ENCODE peak calls at places on chromosome 2, in eight cellular contexts. One of them, this sample, is unnamed. For H3K4me1, the result is how much of the 10 kb centered on the place peaks cover.

GRCh38 chr2:113887393-113887792 is 2.5 kb upstream of the ACTR3 start:
- DNase-seq in hepatocyte: no peak
- DNase-seq in psoas muscle: no peak
- DNase-seq in HCT116: no peak
- DNase-seq in fibroblast of lung: no peak
- DNase-seq in PC-3: no peak
- DNase-seq in PC-9: no peak
- DNase-seq in breast epithelium: no peak
- DNase-seq in this sample: no peak

GRCh38 chr2:112137516-112138142 is 556 bp upstream of the FBLN7 start:
- DNase-seq in PC-9: peak
- DNase-seq in HCT116: no peak
- DNase-seq in fibroblast of lung: no peak
- DNase-seq in hepatocyte: no peak
- DNase-seq in breast epithelium: no peak
- DNase-seq in psoas muscle: no peak
- DNase-seq in PC-3: peak
- DNase-seq in this sample: no peak

GRCh38 chr2:61834893-61835292 is 19.0 kb downstream of the FAM161A start:
- DNase-seq in PC-9: no peak
- DNase-seq in PC-3: no peak
- DNase-seq in breast epithelium: no peak
- DNase-seq in hepatocyte: no peak
- DNase-seq in psoas muscle: no peak
- DNase-seq in HCT116: no peak
- DNase-seq in fibroblast of lung: no peak
- DNase-seq in this sample: no peak

GRCh38 chr2:229920011-229920781 is 1.6 kb downstream of the TRIP12 start:
- DNase-seq in PC-3: no peak
- DNase-seq in psoas muscle: no peak
- DNase-seq in hepatocyte: peak
- DNase-seq in HCT116: no peak
- DNase-seq in breast epithelium: no peak
- DNase-seq in PC-9: no peak
- DNase-seq in fibroblast of lung: peak
- DNase-seq in this sample: no peak

GRCh38 chr2:166115589-166115988 is 12.2 kb downstream of the SCN1A start:
- DNase-seq in psoas muscle: no peak
- DNase-seq in breast epithelium: no peak
- DNase-seq in PC-3: no peak
- DNase-seq in PC-9: no peak
- DNase-seq in hepatocyte: no peak
- DNase-seq in fibroblast of lung: no peak
- DNase-seq in HCT116: no peak
- DNase-seq in this sample: no peak

GRCh38 chr2:176126929-176127768 is 2.4 kb upstream of the HOXD8 start:
- DNase-seq in fibroblast of lung: peak
- DNase-seq in PC-9: peak
- DNase-seq in HCT116: no peak
- DNase-seq in psoas muscle: no peak
- DNase-seq in breast epithelium: no peak
- DNase-seq in PC-3: peak
- DNase-seq in hepatocyte: peak
- DNase-seq in this sample: no peak

GRCh38 chr2:145157626-145158025 is 637.7 kb upstream of the ZEB2 start:
- DNase-seq in PC-3: no peak
- DNase-seq in breast epithelium: no peak
- DNase-seq in PC-9: no peak
- DNase-seq in fibroblast of lung: no peak
- DNase-seq in psoas muscle: no peak
- DNase-seq in HCT116: no peak
- DNase-seq in hepatocyte: no peak
- DNase-seq in this sample: no peak

GRCh38 chr2:241441492-241441891 is 66.9 kb downstream of the STK25 start:
- DNase-seq in fibroblast of lung: no peak
- DNase-seq in breast epithelium: no peak
- DNase-seq in hepatocyte: no peak
- DNase-seq in psoas muscle: no peak
- DNase-seq in PC-9: no peak
- DNase-seq in HCT116: no peak
- DNase-seq in PC-3: no peak
- DNase-seq in this sample: no peak

GRCh38 chr2:46157072-46157965 is 139.9 kb upstream of the EPAS1 start:
- DNase-seq in fibroblast of lung: no peak
- DNase-seq in breast epithelium: no peak
- DNase-seq in HCT116: no peak
- DNase-seq in PC-3: no peak
- DNase-seq in psoas muscle: no peak
- DNase-seq in hepatocyte: no peak
- DNase-seq in PC-9: no peak
- DNase-seq in this sample: no peak

GRCh38 chr2:196473617-196474016 is 165.9 kb upstream of the CCDC150 start:
- DNase-seq in psoas muscle: no peak
- DNase-seq in HCT116: no peak
- DNase-seq in breast epithelium: no peak
- DNase-seq in hepatocyte: no peak
- DNase-seq in PC-9: no peak
- DNase-seq in fibroblast of lung: no peak
- DNase-seq in PC-3: no peak
- DNase-seq in this sample: no peak

GRCh38 chr2:134173338-134174016 is 80.4 kb upstream of the MGAT5 start:
- DNase-seq in hepatocyte: peak
- DNase-seq in PC-9: no peak
- DNase-seq in breast epithelium: no peak
- DNase-seq in fibroblast of lung: no peak
- DNase-seq in HCT116: no peak
- DNase-seq in PC-3: no peak
- DNase-seq in psoas muscle: peak
- DNase-seq in this sample: no peak
- H3K4me1 ChIP-seq in hepatocyte: under half
- H3K4me1 ChIP-seq in PC-9: under half
- H3K4me1 ChIP-seq in breast epithelium: under half
- H3K4me1 ChIP-seq in fibroblast of lung: under half
- H3K4me1 ChIP-seq in HCT116: under half
- H3K4me1 ChIP-seq in PC-3: under half
- H3K4me1 ChIP-seq in psoas muscle: under half
- H3K4me1 ChIP-seq in this sample: under half

GRCh38 chr2:101346909-101347308 is 38.4 kb upstream of the RNF149 start:
- DNase-seq in fibroblast of lung: no peak
- DNase-seq in PC-3: no peak
- DNase-seq in PC-9: no peak
- DNase-seq in hepatocyte: no peak
- DNase-seq in HCT116: no peak
- DNase-seq in breast epithelium: no peak
- DNase-seq in psoas muscle: no peak
- DNase-seq in this sample: no peak

GRCh38 chr2:101351207-101351606 is 36.1 kb downstream of the CREG2 start:
- DNase-seq in fibroblast of lung: no peak
- DNase-seq in PC-9: no peak
- DNase-seq in breast epithelium: no peak
- DNase-seq in PC-3: no peak
- DNase-seq in psoas muscle: no peak
- DNase-seq in HCT116: no peak
- DNase-seq in hepatocyte: no peak
- DNase-seq in this sample: no peak

GRCh38 chr2:101354420-101354819 is 32.9 kb downstream of the CREG2 start:
- DNase-seq in breast epithelium: no peak
- DNase-seq in fibroblast of lung: no peak
- DNase-seq in PC-3: no peak
- DNase-seq in hepatocyte: no peak
- DNase-seq in psoas muscle: no peak
- DNase-seq in PC-9: no peak
- DNase-seq in HCT116: no peak
- DNase-seq in this sample: no peak

GRCh38 chr2:101348851-101349250 is 38.5 kb downstream of the CREG2 start:
- DNase-seq in PC-3: no peak
- DNase-seq in fibroblast of lung: no peak
- DNase-seq in PC-9: no peak
- DNase-seq in HCT116: no peak
- DNase-seq in breast epithelium: no peak
- DNase-seq in psoas muscle: no peak
- DNase-seq in hepatocyte: peak
- DNase-seq in this sample: no peak

GRCh38 chr2:101349893-101350662 is 37.2 kb downstream of the CREG2 start:
- DNase-seq in hepatocyte: peak
- DNase-seq in PC-3: peak
- DNase-seq in PC-9: no peak
- DNase-seq in HCT116: no peak
- DNase-seq in fibroblast of lung: peak
- DNase-seq in psoas muscle: no peak
- DNase-seq in breast epithelium: no peak
- DNase-seq in this sample: no peak
- TF ChIP-seq CTCF in hepatocyte: peak
- TF ChIP-seq CTCF in PC-3: peak
- TF ChIP-seq CTCF in PC-9: peak
- TF ChIP-seq CTCF in HCT116: peak
- TF ChIP-seq CTCF in fibroblast of lung: peak
- TF ChIP-seq CTCF in psoas muscle: no peak
- TF ChIP-seq CTCF in breast epithelium: no peak
- TF ChIP-seq CTCF in this sample: no peak

DNA sequence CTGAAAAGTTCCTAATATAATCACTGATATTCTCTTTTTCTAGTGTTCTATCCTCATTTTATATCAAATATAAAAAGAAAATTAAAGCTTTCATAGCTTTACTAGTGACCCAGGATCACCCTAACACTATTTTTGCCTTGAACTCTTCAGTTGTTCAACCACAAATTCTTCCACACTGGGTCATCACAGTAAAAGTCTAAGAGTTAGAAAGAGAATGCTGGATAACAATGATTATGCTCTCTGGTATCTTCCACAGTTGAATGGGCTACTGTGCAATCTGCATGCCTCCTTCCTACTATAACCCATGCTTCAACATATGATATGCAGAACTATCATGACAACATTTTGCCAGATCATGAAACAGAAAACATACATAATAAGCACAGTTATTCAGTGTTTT is 32.3 kb downstream of the CHN1 start:
- DNase-seq in HCT116: no peak
- DNase-seq in PC-3: peak
- DNase-seq in breast epithelium: no peak
- DNase-seq in fibroblast of lung: peak
- DNase-seq in hepatocyte: no peak
- DNase-seq in psoas muscle: no peak
- DNase-seq in PC-9: no peak
- DNase-seq in this sample: no peak
- H3K27ac ChIP-seq in HCT116: no peak
- H3K27ac ChIP-seq in PC-3: peak
- H3K27ac ChIP-seq in breast epithelium: no peak
- H3K27ac ChIP-seq in fibroblast of lung: peak
- H3K27ac ChIP-seq in hepatocyte: no peak
- H3K27ac ChIP-seq in psoas muscle: no peak
- H3K27ac ChIP-seq in PC-9: no peak
- H3K27ac ChIP-seq in this sample: no peak

DNA sequence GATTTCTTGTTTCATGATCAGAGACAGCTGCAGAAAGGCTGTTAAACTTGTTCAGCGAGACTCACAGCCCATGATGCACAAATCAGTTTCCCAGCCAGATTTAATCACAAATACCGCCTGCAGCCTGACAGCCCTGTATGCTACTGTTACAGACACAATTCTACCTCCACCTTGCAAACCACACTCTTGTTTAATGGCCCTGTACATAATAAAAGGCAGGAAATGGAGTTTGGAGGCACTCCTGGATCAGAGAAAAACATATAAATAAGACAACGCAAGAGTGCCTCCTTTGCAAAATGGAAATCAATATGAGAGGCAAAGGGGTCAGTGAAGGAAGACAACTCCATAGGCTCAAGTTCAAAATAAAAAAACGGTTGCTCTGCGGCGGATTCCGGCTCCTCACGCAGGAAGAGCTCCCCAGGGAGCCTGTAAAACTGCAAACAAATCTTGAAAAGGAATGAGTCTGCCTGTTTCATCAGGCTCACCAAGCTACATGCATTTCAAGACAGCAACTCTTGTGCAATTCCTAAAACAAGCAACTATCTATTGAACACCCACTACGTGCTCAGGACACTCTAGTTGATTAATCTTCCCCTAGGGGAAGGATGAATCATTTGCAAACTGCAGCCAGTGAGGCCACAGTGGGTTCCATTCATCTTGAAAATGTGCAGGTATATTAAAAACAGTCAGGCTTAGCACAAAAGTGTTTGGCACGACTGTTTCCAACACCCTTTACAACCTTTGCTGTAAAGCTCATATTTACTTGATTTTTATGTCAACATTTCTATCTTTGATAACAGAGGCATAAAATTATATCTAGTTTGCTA is 37.5 kb downstream of the TBC1D8 start:
- DNase-seq in hepatocyte: peak
- DNase-seq in PC-3: peak
- DNase-seq in fibroblast of lung: peak
- DNase-seq in breast epithelium: no peak
- DNase-seq in HCT116: peak
- DNase-seq in psoas muscle: no peak
- DNase-seq in PC-9: peak
- DNase-seq in this sample: no peak
- H3K4me1 ChIP-seq in hepatocyte: under half
- H3K4me1 ChIP-seq in PC-3: half or more
- H3K4me1 ChIP-seq in fibroblast of lung: under half
- H3K4me1 ChIP-seq in breast epithelium: under half
- H3K4me1 ChIP-seq in HCT116: half or more
- H3K4me1 ChIP-seq in psoas muscle: half or more
- H3K4me1 ChIP-seq in PC-9: half or more
- H3K4me1 ChIP-seq in this sample: under half

This sample was measured in thoracic aorta.